ENCODE peak calls at places on chromosomes 2 and 18, in four cellular contexts. K is heart left ventricle, Q is IMR-90, U is uterus. W is an unnamed sample.

GRCh38 chr2:16900405-16901025 is 234.9 kb upstream of the CYRIA start:
- DNase-seq in K (no peak), Q (no peak), U (no peak), W (no peak)

GRCh38 chr2:24176326-24176725 is 1.5 kb downstream of the FAM228A start:
- DNase-seq in K (no peak), Q (no peak), U (no peak), W (no peak)

GRCh38 chr18:36572135-36572856 is 256.5 kb downstream of the TPGS2 start:
- DNase-seq in K (no peak), Q (peak), U (no peak), W (peak)

GRCh38 chr2:232354069-232354468 is 24.5 kb upstream of the ALPP start:
- DNase-seq in K (no peak), Q (no peak), U (no peak), W (no peak)

GRCh38 chr2:11710632-11711381 is 35.6 kb upstream of the LPIN1 start:
- DNase-seq in K (no peak), Q (no peak), U (no peak), W (no peak)

GRCh38 chr18:13414102-13414501 is 195.5 kb downstream of the LDLRAD4 start:
- DNase-seq in K (no peak), Q (no peak), U (no peak), W (no peak)

GRCh38 chr2:148022351-148022750 is 1.5 kb downstream of the MBD5 start:
- DNase-seq in K (no peak), Q (no peak), U (no peak), W (no peak)

GRCh38 chr2:64522843-64523428 is 1.2 kb upstream of the AFTPH start:
- DNase-seq in K (peak), Q (peak), U (peak), W (peak)

GRCh38 chr18:58043452-58044369 is at the start of gene NEDD4L:
- DNase-seq in K (peak), Q (peak), U (peak), W (peak)

GRCh38 chr2:155043097-155043496 is 344.6 kb downstream of the KCNJ3 start:
- DNase-seq in K (no peak), Q (no peak), U (no peak), W (no peak)

GRCh38 chr2:168246072-168246482 is 1.3 kb downstream of the STK39 start:
- DNase-seq in K (no peak), Q (no peak), U (no peak), W (no peak)

GRCh38 chr18:7873316-7873715 is 306.2 kb downstream of the PTPRM start:
- DNase-seq in K (no peak), Q (no peak), U (no peak), W (no peak)

GRCh38 chr18:55013086-55013485 is 53.8 kb upstream of the CCDC68 start:
- DNase-seq in K (no peak), Q (peak), U (no peak), W (no peak)

GRCh38 chr18:6055711-6056110 is 160.4 kb upstream of the TMEM200C start:
- DNase-seq in K (no peak), Q (peak), U (no peak), W (no peak)

GRCh38 chr2:123495241-123495640 is 529.8 kb upstream of the CNTNAP5 start:
- DNase-seq in K (no peak), Q (no peak), U (no peak), W (no peak)

GRCh38 chr2:75064691-75065396 is 106.4 kb downstream of the POLE4 start:
- DNase-seq in K (peak), Q (peak), U (no peak), W (peak)

GRCh38 chr2:64323192-64323591 is 130.8 kb upstream of the LGALSL start:
- DNase-seq in K (no peak), Q (no peak), U (no peak), W (no peak)

GRCh38 chr2:190651413-190651812 is 2.5 kb downstream of the NAB1 start:
- DNase-seq in K (no peak), Q (no peak), U (no peak), W (no peak)
- H3K4me3 ChIP-seq in K (peak), Q (no peak), U (no peak), W (no peak)

GRCh38 chr2:53210538-53210937 is 557.1 kb upstream of the CHAC2 start:
- DNase-seq in K (no peak), Q (no peak), U (no peak), W (no peak)
- TF ChIP-seq CTCF in K (no peak), Q (no peak), U (no peak), W (no peak)

GRCh38 chr2:32743480-32744236 is 115.8 kb downstream of the TTC27 start:
- DNase-seq in K (no peak), Q (peak), U (no peak), W (no peak)

GRCh38 chr2:32738939-32739338 is 111.1 kb downstream of the TTC27 start:
- DNase-seq in K (no peak), Q (peak), U (no peak), W (no peak)

GRCh38 chr2:32741575-32741974 is 113.7 kb downstream of the TTC27 start:
- DNase-seq in K (no peak), Q (no peak), U (no peak), W (no peak)

GRCh38 chr2:32742381-32742780 is 114.5 kb downstream of the TTC27 start:
- DNase-seq in K (no peak), Q (no peak), U (no peak), W (no peak)

DNA sequence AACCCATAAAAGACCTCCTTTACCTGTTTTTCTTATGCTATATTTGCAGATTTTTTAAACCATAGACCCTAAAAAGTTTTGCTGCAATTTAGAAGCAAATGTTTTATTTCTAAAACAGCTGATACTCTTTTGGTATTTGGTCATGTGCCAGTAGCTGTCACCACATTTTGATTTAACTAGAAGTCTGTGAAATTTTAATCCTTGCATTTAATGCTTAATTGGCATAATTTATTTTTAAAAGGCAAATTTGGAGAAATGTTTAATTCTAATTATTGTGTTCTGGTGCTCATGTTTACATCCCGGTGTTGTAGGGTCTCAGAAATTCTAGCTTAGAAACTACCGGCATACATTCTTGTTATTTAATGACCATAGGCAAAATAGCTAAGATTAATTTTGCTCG is 111.8 kb downstream of the TTC27 start:
- DNase-seq in K (no peak), Q (no peak), U (no peak), W (no peak)
- H3K27ac ChIP-seq in K (no peak), Q (no peak), U (no peak), W (no peak)

DNA sequence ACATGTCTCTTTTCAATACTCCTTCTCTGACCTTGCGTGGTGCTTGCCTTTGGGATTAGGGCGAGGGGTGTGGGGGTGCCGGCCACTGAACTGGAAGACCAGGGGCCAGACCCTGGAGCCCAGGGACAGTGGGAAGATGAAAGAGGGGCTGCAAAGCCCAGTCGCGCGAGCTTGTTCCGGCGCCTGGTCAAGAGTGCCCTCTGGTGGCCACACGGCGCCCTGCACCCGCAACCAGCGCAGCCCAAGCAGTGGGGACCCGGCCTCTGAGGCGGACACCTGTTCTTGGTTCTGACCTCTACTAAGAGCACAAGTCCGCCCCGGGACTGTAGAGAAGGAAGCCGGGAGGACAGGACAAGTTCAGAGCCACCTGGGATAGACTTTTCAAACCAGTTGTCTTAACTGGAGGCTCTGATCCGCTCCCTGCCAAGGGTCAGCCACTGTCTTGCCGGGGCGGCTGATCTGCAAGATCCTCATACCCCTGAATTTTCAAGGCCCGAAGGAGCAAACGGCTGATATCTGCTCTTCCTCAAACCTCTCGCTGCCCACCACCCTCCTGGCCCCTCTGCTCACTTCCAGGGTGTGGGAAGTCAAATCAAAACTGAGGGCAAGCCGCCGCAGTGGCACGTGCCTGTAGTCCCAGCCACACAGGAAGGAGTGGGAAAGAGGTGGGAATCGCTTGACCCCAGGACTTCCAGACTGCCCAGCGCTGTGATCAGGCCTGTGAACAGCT is 14.9 kb upstream of the MSH6 start:
- DNase-seq in K (peak), Q (peak), U (peak), W (peak)
- H3K4me3 ChIP-seq in K (no peak), Q (peak), U (no peak), W (no peak)

DNA sequence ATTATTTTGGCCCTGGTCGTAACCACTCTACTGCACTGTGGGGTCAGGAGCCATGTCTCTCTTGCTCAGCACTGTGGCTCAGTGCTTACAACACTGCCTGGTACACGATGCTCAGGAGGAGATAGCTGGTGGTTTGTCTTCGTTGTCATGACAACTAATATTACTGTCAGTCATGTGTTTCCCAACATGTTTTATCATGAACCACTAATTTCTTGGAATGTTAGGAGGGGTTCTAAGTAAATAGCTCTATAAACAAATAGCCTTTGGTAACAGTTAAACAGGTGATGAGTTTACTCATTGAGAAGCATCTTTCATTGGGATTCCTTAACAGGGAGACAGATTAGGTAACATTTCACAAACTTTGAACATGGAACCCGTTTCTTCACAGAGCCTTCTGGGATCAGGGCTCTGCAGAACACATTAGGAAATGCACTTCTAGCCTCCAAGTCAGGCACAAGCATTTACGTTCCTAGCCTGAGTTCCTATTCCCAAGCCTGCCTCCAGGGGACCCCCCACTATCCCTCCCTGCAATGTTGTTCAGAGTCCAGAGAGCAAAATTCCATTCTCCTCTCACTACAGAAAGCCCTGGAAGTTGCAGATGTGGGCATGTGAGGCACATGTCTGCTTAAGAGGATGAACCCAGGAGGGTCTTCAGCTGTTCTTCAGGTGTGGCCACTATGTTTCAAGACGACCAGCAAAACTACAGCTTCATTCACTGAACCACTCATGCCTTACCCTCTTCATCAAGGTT is 6.4 kb upstream of the RBM44 start:
- DNase-seq in K (no peak), Q (peak), U (no peak), W (no peak)
- TF ChIP-seq CTCF in K (no peak), Q (peak), U (no peak), W (no peak)

DNA sequence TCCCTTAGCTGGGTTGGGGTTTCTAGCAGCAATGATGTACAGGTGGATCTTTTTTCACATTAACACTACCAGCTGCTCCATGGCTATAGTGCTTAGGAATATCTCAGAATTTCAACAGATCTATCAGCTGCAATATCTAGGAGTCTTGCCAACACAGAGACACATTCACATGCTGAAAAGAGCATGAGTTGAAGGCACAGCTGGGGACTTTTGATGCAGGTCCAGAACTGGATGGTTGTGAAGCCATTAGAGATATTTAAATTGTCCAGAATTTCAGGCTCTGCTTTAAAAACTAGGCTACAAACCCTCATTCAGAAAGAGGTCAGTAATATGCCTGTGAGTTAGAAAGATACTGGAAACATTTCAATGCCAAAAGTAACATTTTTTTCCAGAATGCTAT is 122.2 kb upstream of the CCDC195 start:
- DNase-seq in K (no peak), Q (peak), U (no peak), W (no peak)
- H3K27ac ChIP-seq in K (no peak), Q (no peak), U (no peak), W (no peak)

DNA sequence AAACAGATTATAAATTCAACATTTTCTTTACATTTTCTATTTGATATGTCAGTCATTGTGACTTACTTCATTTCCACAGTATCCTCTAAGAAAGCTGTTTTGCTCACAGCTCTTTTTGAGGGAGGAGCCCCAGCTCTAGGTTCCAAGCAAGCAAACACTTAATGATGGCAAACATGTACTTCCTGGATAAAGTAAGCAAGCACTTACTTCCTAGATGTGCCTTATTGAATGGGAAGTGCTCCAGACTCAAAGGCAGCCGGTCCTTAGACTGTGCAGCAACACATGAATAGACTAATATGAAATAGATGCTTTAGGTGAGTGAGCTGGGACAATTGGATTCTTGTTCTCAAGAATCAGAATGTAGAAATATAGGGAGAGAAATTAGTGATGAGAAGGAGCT is 2149.8 kb upstream of the PIK3C3 start:
- DNase-seq in K (no peak), Q (no peak), U (no peak), W (no peak)
- H3K4me3 ChIP-seq in K (no peak), Q (no peak), U (no peak), W (no peak)